ENCODE peak calls at places on chromosomes 2 and 18, in seven cellular contexts. One of them, this sample, is unnamed.

GRCh38 chr18:46073474-46074331 is 1.6 kb upstream of the PSTPIP2 start:
- DNase-seq in CD4-positive, CD25-positive, alpha-beta regulatory T cell: peak; percentile 38
- DNase-seq in Karpas-422: peak; percentile 88
- DNase-seq in HCT116: peak; percentile 51
- DNase-seq in cardiac muscle cell: peak; percentile 67
- DNase-seq in astrocyte: no peak
- DNase-seq in esophagus muscularis mucosa: peak; percentile 93
- DNase-seq in this sample: peak; percentile 47

GRCh38 chr2:179991344-179991743 is 15.8 kb downstream of the CWC22 start:
- DNase-seq in esophagus muscularis mucosa: no peak
- DNase-seq in CD4-positive, CD25-positive, alpha-beta regulatory T cell: no peak
- DNase-seq in astrocyte: no peak
- DNase-seq in Karpas-422: no peak
- DNase-seq in cardiac muscle cell: no peak
- DNase-seq in HCT116: no peak
- DNase-seq in this sample: no peak

GRCh38 chr2:98295275-98295674 is 51.0 kb upstream of the CNGA3 start:
- DNase-seq in cardiac muscle cell: no peak
- DNase-seq in astrocyte: no peak
- DNase-seq in esophagus muscularis mucosa: no peak
- DNase-seq in Karpas-422: no peak
- DNase-seq in CD4-positive, CD25-positive, alpha-beta regulatory T cell: no peak
- DNase-seq in HCT116: no peak
- DNase-seq in this sample: no peak

GRCh38 chr18:44859263-44859662 is 178.6 kb downstream of the SETBP1 start:
- DNase-seq in CD4-positive, CD25-positive, alpha-beta regulatory T cell: no peak
- DNase-seq in Karpas-422: no peak
- DNase-seq in HCT116: no peak
- DNase-seq in cardiac muscle cell: no peak
- DNase-seq in astrocyte: no peak
- DNase-seq in esophagus muscularis mucosa: no peak
- DNase-seq in this sample: no peak

GRCh38 chr2:100919316-100919715 is 82.8 kb upstream of the RPL31 start:
- DNase-seq in astrocyte: no peak
- DNase-seq in cardiac muscle cell: no peak
- DNase-seq in CD4-positive, CD25-positive, alpha-beta regulatory T cell: no peak
- DNase-seq in esophagus muscularis mucosa: no peak
- DNase-seq in HCT116: no peak
- DNase-seq in Karpas-422: peak; percentile 74
- DNase-seq in this sample: no peak

GRCh38 chr2:207276858-207277257 is 111.1 kb upstream of the KLF7 start:
- DNase-seq in HCT116: no peak
- DNase-seq in CD4-positive, CD25-positive, alpha-beta regulatory T cell: no peak
- DNase-seq in cardiac muscle cell: no peak
- DNase-seq in Karpas-422: no peak
- DNase-seq in esophagus muscularis mucosa: no peak
- DNase-seq in astrocyte: no peak
- DNase-seq in this sample: no peak

GRCh38 chr2:187003611-187004010 is 154.6 kb upstream of the ZSWIM2 start:
- DNase-seq in Karpas-422: no peak
- DNase-seq in cardiac muscle cell: no peak
- DNase-seq in HCT116: no peak
- DNase-seq in astrocyte: no peak
- DNase-seq in CD4-positive, CD25-positive, alpha-beta regulatory T cell: no peak
- DNase-seq in esophagus muscularis mucosa: no peak
- DNase-seq in this sample: no peak

GRCh38 chr2:157052685-157053224 is 204.8 kb upstream of the GALNT5 start:
- DNase-seq in HCT116: peak; percentile 24
- DNase-seq in Karpas-422: no peak
- DNase-seq in esophagus muscularis mucosa: no peak
- DNase-seq in CD4-positive, CD25-positive, alpha-beta regulatory T cell: no peak
- DNase-seq in astrocyte: peak; percentile 92
- DNase-seq in cardiac muscle cell: no peak
- DNase-seq in this sample: no peak

GRCh38 chr2:223970343-223971128 is 13.3 kb downstream of the MRPL44 start:
- DNase-seq in Karpas-422: peak; percentile 88
- DNase-seq in cardiac muscle cell: peak; percentile 66
- DNase-seq in HCT116: peak; percentile 49
- DNase-seq in CD4-positive, CD25-positive, alpha-beta regulatory T cell: peak; percentile 40
- DNase-seq in astrocyte: peak; percentile 25
- DNase-seq in esophagus muscularis mucosa: no peak
- DNase-seq in this sample: peak; percentile 55

GRCh38 chr18:68314403-68314802 is 400.5 kb downstream of the TMX3 start:
- DNase-seq in HCT116: no peak
- DNase-seq in astrocyte: peak; percentile 51
- DNase-seq in CD4-positive, CD25-positive, alpha-beta regulatory T cell: no peak
- DNase-seq in Karpas-422: no peak
- DNase-seq in esophagus muscularis mucosa: no peak
- DNase-seq in cardiac muscle cell: no peak
- DNase-seq in this sample: no peak

GRCh38 chr2:32136097-32136496 is 29.6 kb upstream of the SLC30A6 start:
- DNase-seq in HCT116: no peak
- DNase-seq in CD4-positive, CD25-positive, alpha-beta regulatory T cell: no peak
- DNase-seq in esophagus muscularis mucosa: no peak
- DNase-seq in astrocyte: peak; percentile 47
- DNase-seq in cardiac muscle cell: peak; percentile 1
- DNase-seq in Karpas-422: no peak
- DNase-seq in this sample: no peak

GRCh38 chr2:173749315-173749714 is 215.9 kb downstream of the SP3 start:
- DNase-seq in HCT116: peak; percentile 27
- DNase-seq in Karpas-422: no peak
- DNase-seq in CD4-positive, CD25-positive, alpha-beta regulatory T cell: no peak
- DNase-seq in cardiac muscle cell: peak; percentile 21
- DNase-seq in esophagus muscularis mucosa: no peak
- DNase-seq in astrocyte: peak; percentile 22
- DNase-seq in this sample: no peak

GRCh38 chr2:53265900-53266299 is 501.7 kb upstream of the CHAC2 start:
- DNase-seq in Karpas-422: peak; percentile 9
- DNase-seq in astrocyte: no peak
- DNase-seq in CD4-positive, CD25-positive, alpha-beta regulatory T cell: no peak
- DNase-seq in esophagus muscularis mucosa: no peak
- DNase-seq in HCT116: no peak
- DNase-seq in cardiac muscle cell: no peak
- DNase-seq in this sample: no peak

GRCh38 chr2:193988784-193989183 is 1668.2 kb upstream of the SLC39A10 start:
- DNase-seq in HCT116: no peak
- DNase-seq in cardiac muscle cell: no peak
- DNase-seq in astrocyte: no peak
- DNase-seq in CD4-positive, CD25-positive, alpha-beta regulatory T cell: no peak
- DNase-seq in esophagus muscularis mucosa: no peak
- DNase-seq in Karpas-422: no peak
- DNase-seq in this sample: no peak

GRCh38 chr2:64500549-64500948 is 23.6 kb upstream of the AFTPH start:
- DNase-seq in astrocyte: no peak
- DNase-seq in CD4-positive, CD25-positive, alpha-beta regulatory T cell: no peak
- DNase-seq in cardiac muscle cell: no peak
- DNase-seq in HCT116: no peak
- DNase-seq in Karpas-422: no peak
- DNase-seq in esophagus muscularis mucosa: peak; percentile 86
- DNase-seq in this sample: no peak

GRCh38 chr2:9738062-9738717 is 105.1 kb upstream of the TAF1B start:
- DNase-seq in Karpas-422: no peak
- DNase-seq in cardiac muscle cell: no peak
- DNase-seq in esophagus muscularis mucosa: no peak
- DNase-seq in CD4-positive, CD25-positive, alpha-beta regulatory T cell: no peak
- DNase-seq in astrocyte: no peak
- DNase-seq in HCT116: no peak
- DNase-seq in this sample: no peak

GRCh38 chr2:43266692-43267091 is 40.3 kb upstream of the ZFP36L2 start:
- DNase-seq in Karpas-422: no peak
- DNase-seq in astrocyte: no peak
- DNase-seq in esophagus muscularis mucosa: no peak
- DNase-seq in HCT116: no peak
- DNase-seq in CD4-positive, CD25-positive, alpha-beta regulatory T cell: no peak
- DNase-seq in cardiac muscle cell: no peak
- DNase-seq in this sample: no peak

GRCh38 chr2:111216811-111217652 is 96.3 kb downstream of the BCL2L11 start:
- DNase-seq in Karpas-422: peak; percentile 57
- DNase-seq in cardiac muscle cell: no peak
- DNase-seq in HCT116: no peak
- DNase-seq in astrocyte: no peak
- DNase-seq in esophagus muscularis mucosa: peak; percentile 68
- DNase-seq in CD4-positive, CD25-positive, alpha-beta regulatory T cell: no peak
- DNase-seq in this sample: no peak

GRCh38 chr18:6174983-6175382 is 239.7 kb downstream of the L3MBTL4 start:
- DNase-seq in cardiac muscle cell: no peak
- DNase-seq in esophagus muscularis mucosa: no peak
- DNase-seq in CD4-positive, CD25-positive, alpha-beta regulatory T cell: no peak
- DNase-seq in Karpas-422: no peak
- DNase-seq in astrocyte: no peak
- DNase-seq in HCT116: no peak
- DNase-seq in this sample: no peak

GRCh38 chr2:223528036-223528435 is 74.1 kb downstream of the SCG2 start:
- DNase-seq in HCT116: no peak
- DNase-seq in cardiac muscle cell: no peak
- DNase-seq in esophagus muscularis mucosa: no peak
- DNase-seq in CD4-positive, CD25-positive, alpha-beta regulatory T cell: no peak
- DNase-seq in astrocyte: peak; percentile 90
- DNase-seq in Karpas-422: no peak
- DNase-seq in this sample: no peak

GRCh38 chr18:5296706-5297320 is 1.3 kb upstream of the ZBTB14 start:
- DNase-seq in Karpas-422: peak; percentile 65
- DNase-seq in CD4-positive, CD25-positive, alpha-beta regulatory T cell: peak; percentile 52
- DNase-seq in astrocyte: peak; percentile 76
- DNase-seq in esophagus muscularis mucosa: peak; percentile 95
- DNase-seq in HCT116: peak; percentile 55
- DNase-seq in cardiac muscle cell: peak; percentile 90
- DNase-seq in this sample: peak; percentile 65

GRCh38 chr18:11177382-11177781 is 28.0 kb upstream of the PIEZO2 start:
- DNase-seq in cardiac muscle cell: no peak
- DNase-seq in Karpas-422: no peak
- DNase-seq in esophagus muscularis mucosa: no peak
- DNase-seq in CD4-positive, CD25-positive, alpha-beta regulatory T cell: no peak
- DNase-seq in HCT116: no peak
- DNase-seq in astrocyte: no peak
- DNase-seq in this sample: no peak

GRCh38 chr2:231398585-231398984 is 3.1 kb downstream of the B3GNT7 start:
- DNase-seq in CD4-positive, CD25-positive, alpha-beta regulatory T cell: no peak
- DNase-seq in cardiac muscle cell: no peak
- DNase-seq in esophagus muscularis mucosa: no peak
- DNase-seq in Karpas-422: no peak
- DNase-seq in astrocyte: no peak
- DNase-seq in HCT116: no peak
- DNase-seq in this sample: no peak
- H3K27ac ChIP-seq in CD4-positive, CD25-positive, alpha-beta regulatory T cell: no peak overlapping the region
- H3K27ac ChIP-seq in cardiac muscle cell: no peak overlapping the region
- H3K27ac ChIP-seq in esophagus muscularis mucosa: no peak overlapping the region
- H3K27ac ChIP-seq in Karpas-422: no peak overlapping the region
- H3K27ac ChIP-seq in astrocyte: no peak overlapping the region
- H3K27ac ChIP-seq in HCT116: no peak overlapping the region
- H3K27ac ChIP-seq in this sample: no peak overlapping the region

DNA sequence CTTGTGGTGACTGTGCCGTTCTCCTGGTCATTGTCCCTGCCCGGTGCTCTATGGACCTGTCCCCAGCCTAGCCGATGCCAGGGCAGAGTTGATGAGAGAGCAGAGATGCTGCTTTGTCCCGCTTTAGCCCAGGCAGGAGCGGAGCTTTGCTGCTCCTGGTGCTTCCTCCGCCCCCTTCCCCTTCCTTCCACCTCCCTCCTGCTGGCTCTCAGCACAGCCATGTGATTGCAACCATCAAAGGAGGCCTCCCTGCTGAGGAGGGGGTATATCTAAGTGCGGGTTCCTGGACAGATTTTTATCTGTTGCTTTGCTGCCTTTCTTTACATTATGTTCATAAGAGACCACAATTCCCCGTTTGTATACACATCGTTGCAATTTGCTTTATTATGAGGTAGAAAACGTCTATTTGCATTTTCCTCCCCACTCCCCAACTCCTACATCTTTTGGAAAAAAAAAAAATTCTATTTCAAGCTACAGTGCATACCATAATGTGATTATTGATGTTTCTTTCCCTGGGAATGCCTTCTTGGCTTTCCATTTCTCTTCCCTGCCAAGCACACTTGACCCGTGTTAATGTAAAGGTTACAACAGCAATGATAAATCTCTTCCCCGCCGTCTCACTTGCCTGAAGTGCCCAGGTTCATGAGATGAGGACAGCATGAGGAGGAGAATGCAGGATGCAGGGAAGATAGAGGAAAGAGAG is 25.4 kb downstream of the ALPK2 start:
- DNase-seq in esophagus muscularis mucosa: no peak
- DNase-seq in Karpas-422: no peak
- DNase-seq in cardiac muscle cell: peak; percentile 55
- DNase-seq in astrocyte: peak; percentile 83
- DNase-seq in CD4-positive, CD25-positive, alpha-beta regulatory T cell: no peak
- DNase-seq in HCT116: no peak
- DNase-seq in this sample: no peak
- H3K4me1 ChIP-seq in esophagus muscularis mucosa: peaks cover 8% of the 10 kb centered on the region
- H3K4me1 ChIP-seq in Karpas-422: no peaks in the 10 kb centered on the region
- H3K4me1 ChIP-seq in cardiac muscle cell: peaks cover 29% of the 10 kb centered on the region
- H3K4me1 ChIP-seq in astrocyte: peaks cover 45% of the 10 kb centered on the region
- H3K4me1 ChIP-seq in CD4-positive, CD25-positive, alpha-beta regulatory T cell: peaks cover 5% of the 10 kb centered on the region
- H3K4me1 ChIP-seq in HCT116: peaks cover 63% of the 10 kb centered on the region
- H3K4me1 ChIP-seq in this sample: peaks cover 36% of the 10 kb centered on the region

GRCh38 chr2:233195027-233195426 is 56.4 kb upstream of the ATG16L1 start:
- DNase-seq in astrocyte: no peak
- DNase-seq in cardiac muscle cell: no peak
- DNase-seq in Karpas-422: no peak
- DNase-seq in CD4-positive, CD25-positive, alpha-beta regulatory T cell: no peak
- DNase-seq in HCT116: no peak
- DNase-seq in esophagus muscularis mucosa: no peak
- DNase-seq in this sample: no peak
- H3K27ac ChIP-seq in astrocyte: no peak overlapping the region
- H3K27ac ChIP-seq in cardiac muscle cell: no peak overlapping the region
- H3K27ac ChIP-seq in Karpas-422: no peak overlapping the region
- H3K27ac ChIP-seq in CD4-positive, CD25-positive, alpha-beta regulatory T cell: no peak overlapping the region
- H3K27ac ChIP-seq in HCT116: no peak overlapping the region
- H3K27ac ChIP-seq in esophagus muscularis mucosa: no peak overlapping the region
- H3K27ac ChIP-seq in this sample: no peak overlapping the region

DNA sequence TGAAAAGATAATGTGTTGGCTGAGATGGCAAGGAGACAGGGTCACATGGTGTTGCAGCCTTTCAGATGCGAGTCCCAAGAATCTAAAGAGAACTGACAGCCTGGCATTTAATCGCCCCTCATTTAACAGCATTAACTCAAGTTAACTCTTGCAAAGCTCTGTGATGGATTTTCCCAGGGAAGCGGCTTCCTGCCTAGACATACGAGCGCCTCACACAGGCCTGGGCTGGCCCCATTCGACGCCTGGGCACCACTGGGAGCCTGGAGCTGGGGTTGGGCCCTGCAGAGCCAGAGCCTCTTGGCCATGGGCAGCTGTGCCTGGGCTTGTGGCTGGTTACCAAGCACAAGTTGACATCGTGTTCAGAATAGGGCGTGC is 140.8 kb downstream of the SEPTIN10 start:
- DNase-seq in CD4-positive, CD25-positive, alpha-beta regulatory T cell: no peak
- DNase-seq in astrocyte: no peak
- DNase-seq in esophagus muscularis mucosa: no peak
- DNase-seq in cardiac muscle cell: no peak
- DNase-seq in HCT116: no peak
- DNase-seq in Karpas-422: no peak
- DNase-seq in this sample: no peak
- H3K4me1 ChIP-seq in CD4-positive, CD25-positive, alpha-beta regulatory T cell: peaks cover 3% of the 10 kb centered on the region
- H3K4me1 ChIP-seq in astrocyte: peaks cover 21% of the 10 kb centered on the region
- H3K4me1 ChIP-seq in esophagus muscularis mucosa: no peaks in the 10 kb centered on the region
- H3K4me1 ChIP-seq in cardiac muscle cell: no peaks in the 10 kb centered on the region
- H3K4me1 ChIP-seq in HCT116: peaks cover 18% of the 10 kb centered on the region
- H3K4me1 ChIP-seq in Karpas-422: peaks cover 39% of the 10 kb centered on the region
- H3K4me1 ChIP-seq in this sample: no peaks in the 10 kb centered on the region

DNA sequence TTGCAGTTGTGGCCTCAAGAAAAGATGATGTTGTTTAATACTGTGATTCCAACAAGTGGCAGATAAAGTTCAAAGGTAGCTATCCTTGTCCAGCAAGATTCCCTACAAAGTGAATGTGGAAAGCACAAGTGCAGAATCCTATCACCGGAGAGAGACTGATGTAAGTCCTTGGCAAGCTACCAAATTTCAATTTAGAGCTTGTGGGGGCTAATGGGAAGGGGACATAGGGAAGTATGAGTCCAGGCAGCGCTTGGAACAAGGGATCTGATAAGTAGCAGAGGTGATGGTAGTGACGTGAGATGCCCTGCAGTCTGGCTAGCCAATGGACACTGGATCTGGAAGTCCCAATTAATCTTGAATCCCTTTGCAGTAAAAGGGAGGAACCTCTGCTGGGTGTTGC is 165.2 kb upstream of the DTNA start:
- DNase-seq in cardiac muscle cell: no peak
- DNase-seq in esophagus muscularis mucosa: no peak
- DNase-seq in astrocyte: no peak
- DNase-seq in Karpas-422: no peak
- DNase-seq in HCT116: no peak
- DNase-seq in CD4-positive, CD25-positive, alpha-beta regulatory T cell: no peak
- DNase-seq in this sample: no peak
- H3K27ac ChIP-seq in cardiac muscle cell: no peak overlapping the region
- H3K27ac ChIP-seq in esophagus muscularis mucosa: no peak overlapping the region
- H3K27ac ChIP-seq in astrocyte: no peak overlapping the region
- H3K27ac ChIP-seq in Karpas-422: no peak overlapping the region
- H3K27ac ChIP-seq in HCT116: no peak overlapping the region
- H3K27ac ChIP-seq in CD4-positive, CD25-positive, alpha-beta regulatory T cell: no peak overlapping the region
- H3K27ac ChIP-seq in this sample: no peak overlapping the region

This sample was measured in naive thymus-derived CD4-positive, alpha-beta T cell.